ENCODE peak calls at places on chromosomes 12 and 14, in four cellular contexts. One of them, this sample, is unnamed.

GRCh38 chr12:124321556-124322270 is 26.8 kb downstream of the RFLNA start:
- DNase-seq in GM04503: no peak
- DNase-seq in tibial artery: no peak
- DNase-seq in right lobe of liver: no peak
- DNase-seq in this sample: no peak

GRCh38 chr14:82872494-82872893 is 1338.8 kb upstream of the SEL1L start:
- DNase-seq in GM04503: no peak
- DNase-seq in tibial artery: no peak
- DNase-seq in right lobe of liver: no peak
- DNase-seq in this sample: no peak

GRCh38 chr12:42534184-42534838 is 55.2 kb downstream of the PRICKLE1 start:
- DNase-seq in GM04503: no peak
- DNase-seq in tibial artery: no peak
- DNase-seq in right lobe of liver: no peak
- DNase-seq in this sample: peak

GRCh38 chr12:64392221-64392620 is 1.7 kb upstream of the C12orf56 start:
- DNase-seq in GM04503: no peak
- DNase-seq in tibial artery: no peak
- DNase-seq in right lobe of liver: no peak
- DNase-seq in this sample: no peak

GRCh38 chr12:102567031-102567985 is 86.9 kb upstream of the IGF1 start:
- DNase-seq in GM04503: peak
- DNase-seq in tibial artery: no peak
- DNase-seq in right lobe of liver: no peak
- DNase-seq in this sample: no peak

GRCh38 chr14:101405171-101405883 is 156.0 kb upstream of the DIO3 start:
- DNase-seq in GM04503: no peak
- DNase-seq in tibial artery: no peak
- DNase-seq in right lobe of liver: peak
- DNase-seq in this sample: no peak

GRCh38 chr14:33774161-33774560 is 176.7 kb downstream of the EGLN3 start:
- DNase-seq in GM04503: no peak
- DNase-seq in tibial artery: no peak
- DNase-seq in right lobe of liver: no peak
- DNase-seq in this sample: no peak

GRCh38 chr12:65532162-65532561 is 253.7 kb downstream of the MSRB3 start:
- DNase-seq in GM04503: peak
- DNase-seq in tibial artery: no peak
- DNase-seq in right lobe of liver: no peak
- DNase-seq in this sample: no peak

GRCh38 chr14:66254066-66254465 is 232.1 kb upstream of the CCDC196 start:
- DNase-seq in GM04503: no peak
- DNase-seq in tibial artery: no peak
- DNase-seq in right lobe of liver: no peak
- DNase-seq in this sample: no peak

GRCh38 chr12:43789941-43790340 is 16.2 kb downstream of the TWF1 start:
- DNase-seq in GM04503: no peak
- DNase-seq in tibial artery: no peak
- DNase-seq in right lobe of liver: no peak
- DNase-seq in this sample: no peak

GRCh38 chr12:16542586-16542985 is 63.4 kb downstream of the LMO3 start:
- DNase-seq in GM04503: no peak
- DNase-seq in tibial artery: no peak
- DNase-seq in right lobe of liver: no peak
- DNase-seq in this sample: no peak

GRCh38 chr12:127923501-127923900 is 343.5 kb upstream of the TMEM132C start:
- DNase-seq in GM04503: no peak
- DNase-seq in tibial artery: no peak
- DNase-seq in right lobe of liver: no peak
- DNase-seq in this sample: no peak

GRCh38 chr14:33720388-33720787 is 230.5 kb downstream of the EGLN3 start:
- DNase-seq in GM04503: no peak
- DNase-seq in tibial artery: no peak
- DNase-seq in right lobe of liver: no peak
- DNase-seq in this sample: no peak

GRCh38 chr14:64673748-64674147 is 30.5 kb upstream of the PLEKHG3 start:
- DNase-seq in GM04503: no peak
- DNase-seq in tibial artery: no peak
- DNase-seq in right lobe of liver: no peak
- DNase-seq in this sample: no peak

GRCh38 chr14:32762886-32763285 is 175.8 kb upstream of the NPAS3 start:
- DNase-seq in GM04503: no peak
- DNase-seq in tibial artery: no peak
- DNase-seq in right lobe of liver: no peak
- DNase-seq in this sample: no peak

GRCh38 chr12:98736352-98737326 is 91.5 kb downstream of the APAF1 start:
- DNase-seq in GM04503: no peak
- DNase-seq in tibial artery: no peak
- DNase-seq in right lobe of liver: peak
- DNase-seq in this sample: no peak